ENCODE peak calls at places on chromosomes 4 and X, in four cellular contexts. R, K, A and O are unnamed samples.

GRCh38 chrX:116499780-116500179 is 37.0 kb upstream of the CT83 start:
- DNase-seq in R (no peak), K (no peak), A (no peak), O (no peak)

GRCh38 chr4:25160714-25161598 is 707 bp upstream of the SEPSECS start:
- DNase-seq in R (no peak), K (no peak), A (peak; percentile 38), O (no peak)

GRCh38 chrX:13996650-13997049 is 33.0 kb downstream of the GEMIN8 start:
- DNase-seq in R (no peak), K (no peak), A (no peak), O (no peak)

GRCh38 chr4:101597204-101597603 is 193.3 kb upstream of the BANK1 start:
- DNase-seq in R (peak; percentile 5), K (no peak), A (no peak), O (no peak)

GRCh38 chr4:153227501-153227900 is 23.3 kb downstream of the TRIM2 start:
- DNase-seq in R (no peak), K (no peak), A (no peak), O (no peak)

GRCh38 chr4:1793940-1794808 is 1.1 kb downstream of the FGFR3 start:
- DNase-seq in R (no peak), K (no peak), A (no peak), O (no peak)

GRCh38 chr4:73698217-73698616 is 42.2 kb upstream of the CXCL8 start:
- DNase-seq in R (no peak), K (no peak), A (no peak), O (peak; percentile 49)

GRCh38 chr4:17932041-17932440 is 89.5 kb downstream of the LCORL start:
- DNase-seq in R (no peak), K (no peak), A (no peak), O (no peak)

GRCh38 chr4:111268769-111269414 is 646.0 kb upstream of the PITX2 start:
- DNase-seq in R (peak; percentile 35), K (no peak), A (no peak), O (no peak)

GRCh38 chr4:168514249-168514852 is 17.5 kb downstream of the PALLD start:
- DNase-seq in R (no peak), K (peak; percentile 5), A (peak; percentile 12), O (no peak)

GRCh38 chr4:73707269-73707875 is 33.0 kb upstream of the CXCL8 start:
- DNase-seq in R (no peak), K (no peak), A (no peak), O (no peak)

GRCh38 chrX:20071511-20072079 is 45.1 kb downstream of the MAP7D2 start:
- DNase-seq in R (no peak), K (no peak), A (no peak), O (no peak)

GRCh38 chr4:125316391-125316780 is 1.6 kb downstream of the FAT4 start:
- DNase-seq in R (no peak), K (no peak), A (no peak), O (no peak)

GRCh38 chrX:73922856-73923429 is 359.9 kb downstream of the CHIC1 start:
- DNase-seq in R (no peak), K (no peak), A (no peak), O (no peak)

GRCh38 chrX:53950130-53950733 is 94.0 kb downstream of the PHF8 start:
- DNase-seq in R (no peak), K (no peak), A (no peak), O (no peak)

GRCh38 chr4:168019019-168019651 is 73.2 kb upstream of the ANXA10 start:
- DNase-seq in R (no peak), K (no peak), A (no peak), O (no peak)

GRCh38 chr4:11505225-11505971 is 76.7 kb upstream of the HS3ST1 start:
- DNase-seq in R (no peak), K (no peak), A (no peak), O (no peak)

GRCh38 chr4:113978561-113979156 is 788 bp downstream of the ARSJ start:
- DNase-seq in R (no peak), K (no peak), A (no peak), O (no peak)

GRCh38 chr4:44186096-44186849 is 262.3 kb downstream of the KCTD8 start:
- DNase-seq in R (no peak), K (no peak), A (no peak), O (no peak)

GRCh38 chr4:112029642-112030235 is 115.5 kb upstream of the FAM241A start:
- DNase-seq in R (no peak), K (no peak), A (no peak), O (no peak)

GRCh38 chrX:71269801-71270395 is 13.5 kb upstream of the NONO start:
- DNase-seq in R (no peak), K (no peak), A (no peak), O (no peak)

GRCh38 chr4:39825741-39826231 is 127.8 kb downstream of the UBE2K start:
- DNase-seq in R (no peak), K (no peak), A (no peak), O (no peak)
- TF ChIP-seq SPI1 in R (no peak), K (no peak), A (no peak), O (no peak)

GRCh38 chr4:94525993-94526740 is 74.4 kb downstream of the PDLIM5 start:
- DNase-seq in R (no peak), K (no peak), A (no peak), O (no peak)
- TF ChIP-seq POLR2AphosphoS5 in R (no peak), K (no peak), A (no peak), O (no peak)

DNA sequence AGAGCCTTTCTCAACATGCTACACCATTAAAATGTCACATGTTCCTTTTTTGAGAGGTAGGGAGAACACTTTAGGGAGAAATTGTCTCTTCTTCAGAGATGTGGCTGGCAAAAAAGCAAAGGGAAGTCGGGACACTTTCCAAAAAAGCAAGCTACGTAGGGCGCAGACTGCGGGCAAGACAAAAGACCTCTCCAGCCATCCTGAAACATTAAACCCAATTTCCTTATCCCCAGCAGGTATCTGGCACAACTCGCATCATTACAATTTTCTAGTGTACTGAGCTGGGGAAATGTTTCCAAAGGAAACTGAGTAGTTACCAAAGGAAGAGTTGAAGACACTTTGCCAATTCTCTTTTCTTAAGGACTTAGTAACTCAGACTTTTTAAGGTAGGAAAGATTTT is 116.0 kb downstream of the PACRGL start:
- DNase-seq in R (no peak), K (no peak), A (no peak), O (no peak)
- TF ChIP-seq SPI1 in R (no peak), K (no peak), A (no peak), O (no peak)

GRCh38 chrX:68847172-68847571 is 18.4 kb downstream of the EFNB1 start:
- DNase-seq in R (no peak), K (no peak), A (no peak), O (no peak)

GRCh38 chrX:68851082-68851481 is 22.3 kb downstream of the EFNB1 start:
- DNase-seq in R (no peak), K (no peak), A (no peak), O (no peak)

GRCh38 chrX:68852046-68852445 is 23.2 kb downstream of the EFNB1 start:
- DNase-seq in R (no peak), K (no peak), A (no peak), O (no peak)

GRCh38 chrX:68846536-68846935 is 17.7 kb downstream of the EFNB1 start:
- DNase-seq in R (no peak), K (no peak), A (no peak), O (no peak)

DNA sequence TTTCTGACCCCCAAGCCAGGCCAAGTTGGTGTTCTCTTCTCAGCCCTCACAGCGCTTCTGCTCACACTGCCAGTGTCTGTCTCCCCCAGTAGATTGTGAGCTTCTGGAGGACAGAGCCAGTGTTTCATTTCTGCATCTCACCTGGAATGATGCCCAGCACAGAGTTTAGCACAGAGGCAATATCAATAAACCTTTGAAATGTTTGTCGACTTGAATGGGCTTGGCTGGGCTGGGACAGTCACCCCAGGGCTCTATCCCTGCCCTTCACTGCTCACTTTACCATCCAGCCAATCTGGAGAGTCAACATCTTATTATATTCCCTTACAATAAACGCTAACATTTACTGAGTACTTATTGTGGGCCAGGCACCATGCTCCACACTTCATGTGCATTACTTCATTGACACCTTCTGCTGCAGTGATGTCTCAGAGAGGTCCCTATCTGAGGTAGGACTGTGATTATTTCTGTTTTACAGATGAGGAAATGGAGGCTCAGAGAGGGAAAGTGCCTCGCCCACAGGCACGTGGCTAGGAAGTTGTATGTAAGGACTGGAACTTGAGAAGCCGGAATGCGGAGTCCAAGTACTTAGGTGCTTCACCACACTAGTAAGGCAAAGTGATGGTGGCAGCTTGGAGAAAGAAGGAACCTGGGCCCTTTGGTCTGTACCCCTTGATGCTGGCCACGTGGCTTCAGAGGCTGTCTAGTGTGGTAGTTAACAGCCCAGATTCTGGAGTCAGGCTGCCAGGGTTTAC is 19.5 kb downstream of the EFNB1 start:
- DNase-seq in R (no peak), K (no peak), A (no peak), O (no peak)
- TF ChIP-seq POLR2AphosphoS5 in R (no peak), K (no peak), A (no peak), O (no peak)

GRCh38 chr4:78299565-78299972 is 242.4 kb downstream of the FRAS1 start:
- DNase-seq in R (peak; percentile 23), K (no peak), A (no peak), O (no peak)
- TF ChIP-seq SPI1 in R (peak; percentile 90), K (peak; percentile 83), A (peak; percentile 53), O (peak; percentile 61)

GRCh38 chr4:37685726-37686372 is 327 bp downstream of the RELL1 start:
- DNase-seq in R (no peak), K (no peak), A (peak; percentile 53), O (peak; percentile 29)
- TF ChIP-seq POLR2AphosphoS5 in R (peak; percentile 70), K (peak; percentile 56), A (peak; percentile 32), O (peak; percentile 54)

GRCh38 chr4:105895324-105895608 is at the start of gene NPNT:
- DNase-seq in R (no peak), K (peak; percentile 25), A (no peak), O (no peak)
- TF ChIP-seq SPI1 in R (no peak), K (no peak), A (no peak), O (no peak)

GRCh38 chr4:109729563-109730293 is at the start of gene PLA2G12A:
- DNase-seq in R (peak; percentile 16), K (peak; percentile 83), A (peak; percentile 93), O (peak; percentile 41)
- TF ChIP-seq POLR2AphosphoS5 in R (no peak), K (no peak), A (peak; percentile 22), O (peak; percentile 38)

GRCh38 chrX:10450229-10450958 is 170.0 kb downstream of the MID1 start:
- DNase-seq in R (no peak), K (no peak), A (no peak), O (no peak)
- TF ChIP-seq SPI1 in R (no peak), K (no peak), A (no peak), O (no peak)

GRCh38 chr4:150216725-150217124 is 138.5 kb downstream of the DCLK2 start:
- DNase-seq in R (no peak), K (no peak), A (no peak), O (no peak)
- TF ChIP-seq POLR2AphosphoS5 in R (no peak), K (no peak), A (no peak), O (no peak)